ENCODE peak calls at places on chromosomes 13 and 19, in nine cellular contexts. One of them, this sample, is unnamed.

GRCh38 chr13:51777921-51778320 is 26.0 kb downstream of the DHRS12 start:
- DNase-seq in HEK293T: no peak
- DNase-seq in stimulated activated CD8-positive, alpha-beta memory T cell treated with anti-CD3 and anti-CD28 coated beads, Interleukin-4, amount 100 ng/mL, for 24 hours: no peak
- DNase-seq in KBM-7: no peak
- DNase-seq in CD4-positive, alpha-beta T cell: no peak
- DNase-seq in naive thymus-derived CD4-positive, alpha-beta T cell: no peak
- DNase-seq in AG09309: no peak
- DNase-seq in nucleus accumbens: no peak
- DNase-seq in pulmonary artery endothelial cell: no peak
- DNase-seq in this sample: no peak

GRCh38 chr13:71879129-71879535 is 12.1 kb upstream of the DACH1 start:
- DNase-seq in HEK293T: peak
- DNase-seq in stimulated activated CD8-positive, alpha-beta memory T cell treated with anti-CD3 and anti-CD28 coated beads, Interleukin-4, amount 100 ng/mL, for 24 hours: no peak
- DNase-seq in KBM-7: peak
- DNase-seq in CD4-positive, alpha-beta T cell: no peak
- DNase-seq in naive thymus-derived CD4-positive, alpha-beta T cell: no peak
- DNase-seq in AG09309: no peak
- DNase-seq in nucleus accumbens: no peak
- DNase-seq in pulmonary artery endothelial cell: no peak
- DNase-seq in this sample: no peak

GRCh38 chr19:50877338-50877737 is 4.1 kb downstream of the KLK2 start:
- DNase-seq in HEK293T: no peak
- DNase-seq in stimulated activated CD8-positive, alpha-beta memory T cell treated with anti-CD3 and anti-CD28 coated beads, Interleukin-4, amount 100 ng/mL, for 24 hours: no peak
- DNase-seq in KBM-7: no peak
- DNase-seq in CD4-positive, alpha-beta T cell: no peak
- DNase-seq in naive thymus-derived CD4-positive, alpha-beta T cell: no peak
- DNase-seq in AG09309: no peak
- DNase-seq in nucleus accumbens: no peak
- DNase-seq in pulmonary artery endothelial cell: no peak
- DNase-seq in this sample: no peak

GRCh38 chr19:17938092-17938845 is 5.5 kb downstream of the CCDC124 start:
- DNase-seq in HEK293T: peak
- DNase-seq in stimulated activated CD8-positive, alpha-beta memory T cell treated with anti-CD3 and anti-CD28 coated beads, Interleukin-4, amount 100 ng/mL, for 24 hours: peak
- DNase-seq in KBM-7: peak
- DNase-seq in CD4-positive, alpha-beta T cell: peak
- DNase-seq in naive thymus-derived CD4-positive, alpha-beta T cell: peak
- DNase-seq in AG09309: peak
- DNase-seq in nucleus accumbens: peak
- DNase-seq in pulmonary artery endothelial cell: peak
- DNase-seq in this sample: peak

GRCh38 chr13:31200636-31200970 is 828 bp downstream of the B3GLCT start:
- DNase-seq in HEK293T: peak
- DNase-seq in stimulated activated CD8-positive, alpha-beta memory T cell treated with anti-CD3 and anti-CD28 coated beads, Interleukin-4, amount 100 ng/mL, for 24 hours: peak
- DNase-seq in KBM-7: peak
- DNase-seq in CD4-positive, alpha-beta T cell: no peak
- DNase-seq in naive thymus-derived CD4-positive, alpha-beta T cell: peak
- DNase-seq in AG09309: no peak
- DNase-seq in nucleus accumbens: no peak
- DNase-seq in pulmonary artery endothelial cell: no peak
- DNase-seq in this sample: no peak

GRCh38 chr13:51625555-51626345 is 41.5 kb downstream of the WDFY2 start:
- DNase-seq in HEK293T: no peak
- DNase-seq in stimulated activated CD8-positive, alpha-beta memory T cell treated with anti-CD3 and anti-CD28 coated beads, Interleukin-4, amount 100 ng/mL, for 24 hours: no peak
- DNase-seq in KBM-7: no peak
- DNase-seq in CD4-positive, alpha-beta T cell: no peak
- DNase-seq in naive thymus-derived CD4-positive, alpha-beta T cell: no peak
- DNase-seq in AG09309: no peak
- DNase-seq in nucleus accumbens: no peak
- DNase-seq in pulmonary artery endothelial cell: no peak
- DNase-seq in this sample: peak

GRCh38 chr19:49355890-49356289 is 6.3 kb downstream of the TEAD2 start:
- DNase-seq in HEK293T: no peak
- DNase-seq in stimulated activated CD8-positive, alpha-beta memory T cell treated with anti-CD3 and anti-CD28 coated beads, Interleukin-4, amount 100 ng/mL, for 24 hours: no peak
- DNase-seq in KBM-7: no peak
- DNase-seq in CD4-positive, alpha-beta T cell: no peak
- DNase-seq in naive thymus-derived CD4-positive, alpha-beta T cell: no peak
- DNase-seq in AG09309: no peak
- DNase-seq in nucleus accumbens: no peak
- DNase-seq in pulmonary artery endothelial cell: no peak
- DNase-seq in this sample: no peak

GRCh38 chr13:46648166-46648607 is 95.2 kb downstream of the LRCH1 start:
- DNase-seq in HEK293T: no peak
- DNase-seq in stimulated activated CD8-positive, alpha-beta memory T cell treated with anti-CD3 and anti-CD28 coated beads, Interleukin-4, amount 100 ng/mL, for 24 hours: no peak
- DNase-seq in KBM-7: no peak
- DNase-seq in CD4-positive, alpha-beta T cell: no peak
- DNase-seq in naive thymus-derived CD4-positive, alpha-beta T cell: peak
- DNase-seq in AG09309: no peak
- DNase-seq in nucleus accumbens: no peak
- DNase-seq in pulmonary artery endothelial cell: no peak
- DNase-seq in this sample: no peak

GRCh38 chr13:93098972-93099371 is 127.6 kb upstream of the GPC6 start:
- DNase-seq in HEK293T: no peak
- DNase-seq in stimulated activated CD8-positive, alpha-beta memory T cell treated with anti-CD3 and anti-CD28 coated beads, Interleukin-4, amount 100 ng/mL, for 24 hours: no peak
- DNase-seq in KBM-7: no peak
- DNase-seq in CD4-positive, alpha-beta T cell: no peak
- DNase-seq in naive thymus-derived CD4-positive, alpha-beta T cell: no peak
- DNase-seq in AG09309: no peak
- DNase-seq in nucleus accumbens: no peak
- DNase-seq in pulmonary artery endothelial cell: no peak
- DNase-seq in this sample: no peak

GRCh38 chr19:32339988-32340874 is 5.2 kb upstream of the ZNF507 start:
- DNase-seq in HEK293T: peak
- DNase-seq in stimulated activated CD8-positive, alpha-beta memory T cell treated with anti-CD3 and anti-CD28 coated beads, Interleukin-4, amount 100 ng/mL, for 24 hours: peak
- DNase-seq in KBM-7: peak
- DNase-seq in CD4-positive, alpha-beta T cell: peak
- DNase-seq in naive thymus-derived CD4-positive, alpha-beta T cell: peak
- DNase-seq in AG09309: no peak
- DNase-seq in nucleus accumbens: peak
- DNase-seq in pulmonary artery endothelial cell: no peak
- DNase-seq in this sample: no peak

GRCh38 chr19:18788782-18789421 is 2.2 kb downstream of the COMP start:
- DNase-seq in HEK293T: no peak
- DNase-seq in stimulated activated CD8-positive, alpha-beta memory T cell treated with anti-CD3 and anti-CD28 coated beads, Interleukin-4, amount 100 ng/mL, for 24 hours: no peak
- DNase-seq in KBM-7: no peak
- DNase-seq in CD4-positive, alpha-beta T cell: no peak
- DNase-seq in naive thymus-derived CD4-positive, alpha-beta T cell: no peak
- DNase-seq in AG09309: no peak
- DNase-seq in nucleus accumbens: no peak
- DNase-seq in pulmonary artery endothelial cell: no peak
- DNase-seq in this sample: no peak

GRCh38 chr13:23578411-23579071 is 8.3 kb downstream of the TNFRSF19 start:
- DNase-seq in HEK293T: peak
- DNase-seq in stimulated activated CD8-positive, alpha-beta memory T cell treated with anti-CD3 and anti-CD28 coated beads, Interleukin-4, amount 100 ng/mL, for 24 hours: peak
- DNase-seq in KBM-7: no peak
- DNase-seq in CD4-positive, alpha-beta T cell: peak
- DNase-seq in naive thymus-derived CD4-positive, alpha-beta T cell: peak
- DNase-seq in AG09309: no peak
- DNase-seq in nucleus accumbens: no peak
- DNase-seq in pulmonary artery endothelial cell: no peak
- DNase-seq in this sample: peak

GRCh38 chr19:49155005-49155826 is at the start of gene HRC:
- DNase-seq in HEK293T: no peak
- DNase-seq in stimulated activated CD8-positive, alpha-beta memory T cell treated with anti-CD3 and anti-CD28 coated beads, Interleukin-4, amount 100 ng/mL, for 24 hours: no peak
- DNase-seq in KBM-7: no peak
- DNase-seq in CD4-positive, alpha-beta T cell: no peak
- DNase-seq in naive thymus-derived CD4-positive, alpha-beta T cell: no peak
- DNase-seq in AG09309: no peak
- DNase-seq in nucleus accumbens: no peak
- DNase-seq in pulmonary artery endothelial cell: no peak
- DNase-seq in this sample: no peak

This sample was measured in retinal pigment epithelial cell.